ENCODE peak calls at places on chromosomes 5 and 9, in eight cellular contexts. I is neural crest cell, O is ureter, M is anterior cingulate cortex, Y is islet precursor cell, P is left ventricle myocardium inferior, U is hypothalamus, H is PC-9. V is an unnamed sample.

GRCh38 chr5:176851871-176852270 is 41.5 kb downstream of the UNC5A start:
- DNase-seq in Y (no peak), I (no peak), H (no peak), P (no peak), U (no peak), M (no peak), O (no peak), V (peak)

GRCh38 chr9:36835271-36835996 is 198.6 kb downstream of the PAX5 start:
- DNase-seq in Y (no peak), P (no peak), I (no peak), U (no peak), O (no peak), H (no peak), M (no peak), V (no peak)

GRCh38 chr9:6634441-6634840 is 11.1 kb downstream of the GLDC start:
- DNase-seq in I (no peak), P (no peak), O (no peak), H (no peak), M (no peak), U (no peak), Y (no peak), V (no peak)

GRCh38 chr5:143557061-143557818 is 153.8 kb upstream of the NR3C1 start:
- DNase-seq in M (no peak), U (no peak), H (no peak), O (no peak), I (no peak), P (no peak), Y (no peak), V (peak)

GRCh38 chr9:15389636-15390035 is 33.0 kb upstream of the SNAPC3 start:
- DNase-seq in I (no peak), Y (no peak), O (no peak), P (no peak), M (no peak), U (no peak), H (no peak), V (no peak)

GRCh38 chr9:81070689-81071088 is 618.7 kb downstream of the TLE1 start:
- DNase-seq in O (no peak), U (no peak), Y (no peak), P (no peak), I (no peak), M (no peak), H (peak), V (no peak)

GRCh38 chr9:121447341-121447834 is 52.3 kb downstream of the GGTA1 start:
- DNase-seq in H (no peak), M (no peak), Y (peak), I (no peak), O (no peak), P (no peak), U (no peak), V (no peak)

GRCh38 chr5:997001-997474 is 11.6 kb upstream of the NKD2 start:
- DNase-seq in I (no peak), Y (peak), H (no peak), U (no peak), O (no peak), P (peak), M (no peak), V (peak)

GRCh38 chr5:51386916-51387853 is 3.9 kb downstream of the ISL1 start:
- DNase-seq in M (no peak), O (no peak), H (no peak), U (no peak), I (no peak), P (no peak), Y (peak), V (peak)

V was measured in NCI-H69.